ENCODE peak calls at places on chromosome 2, in four cellular contexts. One of them, this sample, is unnamed.

GRCh38 chr2:109139844-109140396 is 10.9 kb downstream of the SH3RF3 start:
- DNase-seq in A549: no peak
- DNase-seq in hippocampal formation: no peak
- DNase-seq in AG04450: no peak
- DNase-seq in this sample: no peak

GRCh38 chr2:174606336-174606735 is 8.7 kb upstream of the WIPF1 start:
- DNase-seq in hippocampal formation: no peak
- DNase-seq in AG04450: no peak
- DNase-seq in A549: peak; percentile 82
- DNase-seq in this sample: peak; percentile 47

GRCh38 chr2:5391361-5391760 is 300.8 kb upstream of the SOX11 start:
- DNase-seq in A549: no peak
- DNase-seq in hippocampal formation: no peak
- DNase-seq in AG04450: no peak
- DNase-seq in this sample: no peak

GRCh38 chr2:176169711-176170110 is 12.6 kb downstream of the HOXD3 start:
- DNase-seq in hippocampal formation: no peak
- DNase-seq in A549: no peak
- DNase-seq in AG04450: no peak
- DNase-seq in this sample: no peak

GRCh38 chr2:65724752-65725151 is 292.4 kb upstream of the SPRED2 start:
- DNase-seq in A549: no peak
- DNase-seq in AG04450: no peak
- DNase-seq in hippocampal formation: no peak
- DNase-seq in this sample: no peak

GRCh38 chr2:188522517-188522916 is 230.8 kb downstream of the GULP1 start:
- DNase-seq in A549: no peak
- DNase-seq in hippocampal formation: no peak
- DNase-seq in AG04450: no peak
- DNase-seq in this sample: no peak

GRCh38 chr2:8685697-8686358 is 4.0 kb downstream of the ID2 start:
- DNase-seq in hippocampal formation: peak; percentile 55
- DNase-seq in A549: peak; percentile 51
- DNase-seq in AG04450: no peak
- DNase-seq in this sample: peak; percentile 45

GRCh38 chr2:218722419-218722818 is 11.8 kb downstream of the TTLL4 start:
- DNase-seq in hippocampal formation: no peak
- DNase-seq in A549: no peak
- DNase-seq in AG04450: no peak
- DNase-seq in this sample: peak; percentile 67

GRCh38 chr2:237693281-237694039 is 66.1 kb downstream of the LRRFIP1 start:
- DNase-seq in hippocampal formation: no peak
- DNase-seq in AG04450: no peak
- DNase-seq in A549: peak; percentile 69
- DNase-seq in this sample: no peak

GRCh38 chr2:121596221-121597080 is 52.8 kb downstream of the CLASP1 start:
- DNase-seq in A549: peak; percentile 60
- DNase-seq in hippocampal formation: no peak
- DNase-seq in AG04450: peak; percentile 7
- DNase-seq in this sample: peak; percentile 51

GRCh38 chr2:42959993-42960834 is 167.8 kb upstream of the HAAO start:
- DNase-seq in A549: no peak
- DNase-seq in hippocampal formation: no peak
- DNase-seq in AG04450: no peak
- DNase-seq in this sample: no peak

GRCh38 chr2:132676999-132677398 is 7.0 kb upstream of the LYPD1 start:
- DNase-seq in hippocampal formation: no peak
- DNase-seq in AG04450: no peak
- DNase-seq in A549: no peak
- DNase-seq in this sample: no peak

GRCh38 chr2:240196716-240197438 is 56.4 kb upstream of the OTOS start:
- DNase-seq in AG04450: no peak
- DNase-seq in hippocampal formation: no peak
- DNase-seq in A549: no peak
- DNase-seq in this sample: no peak

GRCh38 chr2:72959995-72960981 is 43.0 kb downstream of the EMX1 start:
- DNase-seq in AG04450: no peak
- DNase-seq in A549: no peak
- DNase-seq in hippocampal formation: no peak
- DNase-seq in this sample: no peak

GRCh38 chr2:219111375-219112069 is 49.1 kb downstream of the NHEJ1 start:
- DNase-seq in A549: no peak
- DNase-seq in hippocampal formation: no peak
- DNase-seq in AG04450: no peak
- DNase-seq in this sample: no peak

GRCh38 chr2:35501076-35501475 is 854.5 kb upstream of the CRIM1 start:
- DNase-seq in hippocampal formation: no peak
- DNase-seq in A549: no peak
- DNase-seq in AG04450: no peak
- DNase-seq in this sample: no peak

GRCh38 chr2:157789933-157790511 is 86.1 kb downstream of the ACVR1 start:
- DNase-seq in hippocampal formation: no peak
- DNase-seq in A549: no peak
- DNase-seq in AG04450: no peak
- DNase-seq in this sample: no peak

GRCh38 chr2:232318175-232318855 is 60.2 kb upstream of the ALPP start:
- DNase-seq in AG04450: no peak
- DNase-seq in A549: no peak
- DNase-seq in hippocampal formation: no peak
- DNase-seq in this sample: no peak

GRCh38 chr2:108220942-108221541 is 18.7 kb upstream of the SULT1C3 start:
- DNase-seq in hippocampal formation: peak; percentile 10
- DNase-seq in A549: no peak
- DNase-seq in AG04450: no peak
- DNase-seq in this sample: no peak

GRCh38 chr2:239196474-239197021 is 204.3 kb downstream of the HDAC4 start:
- DNase-seq in hippocampal formation: no peak
- DNase-seq in A549: no peak
- DNase-seq in AG04450: no peak
- DNase-seq in this sample: no peak

GRCh38 chr2:202717598-202718310 is 83.0 kb downstream of the FAM117B start:
- DNase-seq in A549: no peak
- DNase-seq in AG04450: no peak
- DNase-seq in hippocampal formation: no peak
- DNase-seq in this sample: no peak

GRCh38 chr2:2024751-2025481 is 280.6 kb upstream of the PXDN start:
- DNase-seq in AG04450: no peak
- DNase-seq in A549: no peak
- DNase-seq in hippocampal formation: no peak
- DNase-seq in this sample: no peak

GRCh38 chr2:181813963-181814565 is 77.5 kb upstream of the ITPRID2 start:
- DNase-seq in A549: peak; percentile 44
- DNase-seq in hippocampal formation: no peak
- DNase-seq in AG04450: peak; percentile 56
- DNase-seq in this sample: no peak

GRCh38 chr2:219987830-219988229 is 360.4 kb downstream of the SLC4A3 start:
- DNase-seq in A549: peak; percentile 42
- DNase-seq in hippocampal formation: no peak
- DNase-seq in AG04450: peak; percentile 64
- DNase-seq in this sample: no peak

GRCh38 chr2:47038656-47039501 is 116.2 kb downstream of the STPG4 start:
- DNase-seq in AG04450: no peak
- DNase-seq in A549: no peak
- DNase-seq in hippocampal formation: no peak
- DNase-seq in this sample: no peak

GRCh38 chr2:132659331-132659730 is 10.7 kb downstream of the LYPD1 start:
- DNase-seq in AG04450: no peak
- DNase-seq in hippocampal formation: no peak
- DNase-seq in A549: no peak
- DNase-seq in this sample: no peak

GRCh38 chr2:122748552-122749011 is 993.1 kb downstream of the TSN start:
- DNase-seq in A549: no peak
- DNase-seq in hippocampal formation: no peak
- DNase-seq in AG04450: no peak
- DNase-seq in this sample: peak; percentile 81

GRCh38 chr2:113160962-113161361 is 12.8 kb upstream of the PSD4 start:
- DNase-seq in A549: no peak
- DNase-seq in AG04450: no peak
- DNase-seq in hippocampal formation: no peak
- DNase-seq in this sample: no peak

GRCh38 chr2:227308784-227309183 is 16.3 kb upstream of the MFF start:
- DNase-seq in A549: no peak
- DNase-seq in hippocampal formation: no peak
- DNase-seq in AG04450: no peak
- DNase-seq in this sample: no peak